ENCODE peak calls at places on chromosomes 7 and 10, in nine cellular contexts. F is A549, K is upper lobe of right lung, M is body of pancreas, I is Panc1, H is esophagus squamous epithelium, B is tibial nerve, U is heart right ventricle, A is neural progenitor cell. J is an unnamed sample.

GRCh38 chr10:13173619-13174018 is 12.3 kb downstream of the MCM10 start:
- DNase-seq in F (no peak), B (no peak), H (no peak), K (no peak), A (no peak), U (no peak), M (no peak), I (no peak), J (no peak)

GRCh38 chr10:130816116-130816901 is 495.2 kb downstream of the TCERG1L start:
- DNase-seq in H (no peak), M (no peak), B (no peak), F (no peak), U (no peak), I (no peak), A (no peak), K (no peak), J (no peak)

GRCh38 chr7:1647961-1648631 is 22.0 kb upstream of the ELFN1 start:
- DNase-seq in I (no peak), A (no peak), F (no peak), K (no peak), U (peak; percentile 81), B (no peak), H (no peak), M (peak; percentile 53), J (no peak)

GRCh38 chr10:89217057-89217990 is 10.2 kb upstream of the CH25H start:
- DNase-seq in M (peak; percentile 46), U (peak; percentile 53), K (no peak), I (peak; percentile 32), B (peak; percentile 35), A (peak; percentile 65), F (peak; percentile 24), H (no peak), J (no peak)

GRCh38 chr10:92124524-92125168 is 166.2 kb downstream of the CPEB3 start:
- DNase-seq in U (peak; percentile 12), H (no peak), I (no peak), B (no peak), A (no peak), F (no peak), K (no peak), M (peak; percentile 70), J (no peak)

GRCh38 chr10:3895045-3895609 is 110.1 kb upstream of the KLF6 start:
- DNase-seq in U (no peak), F (peak; percentile 36), K (no peak), H (no peak), A (no peak), I (no peak), B (no peak), M (no peak), J (no peak)

GRCh38 chr10:24642921-24643678 is 80.6 kb downstream of the ARHGAP21 start:
- DNase-seq in K (no peak), I (peak; percentile 55), H (no peak), F (peak; percentile 62), A (peak; percentile 16), B (no peak), U (peak; percentile 41), M (peak; percentile 22), J (no peak)

GRCh38 chr10:112838784-112839481 is 111.1 kb upstream of the TCF7L2 start:
- DNase-seq in M (no peak), F (no peak), A (peak; percentile 47), K (no peak), H (no peak), I (no peak), U (no peak), B (no peak), J (no peak)

GRCh38 chr7:96021533-96021932 is 249.2 kb downstream of the DYNC1I1 start:
- DNase-seq in B (no peak), I (no peak), F (no peak), U (no peak), H (no peak), M (no peak), K (no peak), A (no peak), J (no peak)

GRCh38 chr7:20064181-20064970 is 152.8 kb downstream of the MACC1 start:
- DNase-seq in K (no peak), U (no peak), B (no peak), I (no peak), H (no peak), A (peak; percentile 38), F (no peak), M (no peak), J (no peak)

GRCh38 chr7:96686305-96686704 is 23.3 kb downstream of the SEM1 start:
- DNase-seq in K (no peak), A (no peak), F (no peak), U (no peak), B (no peak), H (no peak), M (no peak), I (no peak), J (no peak)

GRCh38 chr10:70549351-70549961 is 53.1 kb downstream of the PRF1 start:
- DNase-seq in I (no peak), F (no peak), B (no peak), M (no peak), K (no peak), A (no peak), H (no peak), U (no peak), J (no peak)

GRCh38 chr10:70551491-70551890 is 51.0 kb downstream of the PRF1 start:
- DNase-seq in K (no peak), F (no peak), M (no peak), U (no peak), A (no peak), I (no peak), B (no peak), H (no peak), J (no peak)

GRCh38 chr10:70552585-70552984 is 50.0 kb downstream of the PRF1 start:
- DNase-seq in I (no peak), A (no peak), U (no peak), K (no peak), H (no peak), F (no peak), M (no peak), B (no peak), J (no peak)

GRCh38 chr10:70549962-70550845 is 52.3 kb downstream of the PRF1 start:
- DNase-seq in F (peak; percentile 78), A (peak; percentile 75), B (peak; percentile 56), K (no peak), M (peak; percentile 62), H (no peak), I (peak; percentile 46), U (peak; percentile 67), J (peak; percentile 65)

GRCh38 chr10:70551971-70552422 is 50.5 kb downstream of the PRF1 start:
- DNase-seq in A (no peak), F (no peak), K (peak; percentile 83), H (no peak), I (no peak), B (peak; percentile 21), U (no peak), M (no peak), J (no peak)
- H3K27ac ChIP-seq in A (no peak overlapping the region), F (no peak overlapping the region), K (peak overlapping the region; percentile 42), H (no peak overlapping the region), I (no peak overlapping the region), B (no peak overlapping the region), U (no peak overlapping the region), M (no peak overlapping the region), J (no peak overlapping the region)

GRCh38 chr7:47580811-47581331 is 1.0 kb downstream of the TNS3 start:
- DNase-seq in U (no peak), B (no peak), I (no peak), F (no peak), H (no peak), M (no peak), A (peak; percentile 44), K (no peak), J (no peak)
- H3K27ac ChIP-seq in U (peak overlapping the region; percentile 92), B (peak overlapping the region; percentile 84), I (peak overlapping the region; percentile 100), F (peak overlapping the region; percentile 99), H (peak overlapping the region; percentile 83), M (peak overlapping the region; percentile 79), A (no peak overlapping the region), K (peak overlapping the region; percentile 89), J (peak overlapping the region; percentile 68)

DNA sequence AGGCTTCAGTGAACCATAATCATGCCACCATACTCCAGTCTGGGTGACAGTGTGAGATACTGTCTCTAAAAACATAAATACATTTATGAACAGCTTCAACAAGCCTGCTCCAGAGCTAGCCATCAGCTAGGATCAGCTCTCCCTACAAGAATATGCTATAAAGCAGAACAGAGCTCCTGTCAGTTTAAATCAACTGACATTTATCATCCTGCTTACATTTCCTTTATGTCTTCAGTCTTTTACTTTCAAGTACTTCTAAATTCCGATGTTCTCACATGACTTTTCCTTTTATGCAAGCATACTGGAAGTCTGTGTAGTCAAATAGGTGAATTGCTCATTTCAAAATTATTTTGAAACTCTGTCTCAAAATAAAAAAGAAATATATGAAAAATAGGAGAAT is 64.6 kb downstream of the COA1 start:
- DNase-seq in I (no peak), A (no peak), H (no peak), B (no peak), U (no peak), K (no peak), F (no peak), M (no peak), J (no peak)
- H3K27ac ChIP-seq in I (no peak overlapping the region), A (no peak overlapping the region), H (no peak overlapping the region), B (no peak overlapping the region), U (no peak overlapping the region), K (no peak overlapping the region), F (peak overlapping the region; percentile 65), M (no peak overlapping the region), J (no peak overlapping the region)

GRCh38 chr7:25807212-25807611 is 344.8 kb upstream of the NFE2L3 start:
- DNase-seq in K (no peak), U (no peak), F (no peak), B (no peak), I (no peak), H (no peak), A (no peak), M (no peak), J (no peak)

GRCh38 chr7:25804154-25804553 is 347.8 kb upstream of the NFE2L3 start:
- DNase-seq in H (no peak), K (no peak), U (no peak), M (no peak), F (no peak), A (no peak), I (no peak), B (no peak), J (no peak)

GRCh38 chr7:25803117-25803887 is 348.7 kb upstream of the NFE2L3 start:
- DNase-seq in K (no peak), H (no peak), I (no peak), M (no peak), A (no peak), F (no peak), U (no peak), B (no peak), J (no peak)

GRCh38 chr7:25802473-25802872 is 349.5 kb upstream of the NFE2L3 start:
- DNase-seq in M (no peak), K (no peak), I (no peak), B (no peak), U (no peak), A (no peak), F (no peak), H (no peak), J (no peak)

DNA sequence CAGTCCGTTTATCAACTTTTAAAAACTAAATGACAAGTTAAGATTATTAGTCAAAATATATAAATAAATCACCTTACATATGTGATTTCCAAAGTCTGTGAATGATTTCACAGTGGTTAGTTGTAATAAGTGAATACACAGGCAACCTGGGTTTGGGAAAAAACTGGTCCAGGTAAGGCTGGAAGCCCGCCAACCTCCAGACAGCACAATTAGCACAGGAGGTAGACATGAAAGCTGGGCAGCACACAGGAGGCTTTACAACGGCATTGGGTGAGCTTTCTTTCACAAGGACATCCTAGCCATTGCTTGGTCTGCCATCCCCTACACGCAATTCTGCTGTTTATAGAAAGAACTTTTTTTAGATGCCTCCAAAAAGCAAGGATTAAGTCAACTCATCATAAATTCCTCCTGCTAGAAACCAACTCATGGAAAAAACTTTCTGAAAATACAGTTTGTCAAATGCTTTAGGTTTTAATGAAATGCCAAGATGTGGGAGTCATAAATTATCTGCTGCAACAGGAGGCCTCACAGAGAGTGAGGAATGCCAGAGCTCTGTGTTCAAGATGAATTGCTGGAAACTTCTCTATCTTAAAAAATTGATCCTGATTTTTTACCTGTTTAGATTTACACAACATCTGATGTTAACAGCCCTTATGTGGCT is 346.8 kb upstream of the NFE2L3 start:
- DNase-seq in F (no peak), H (no peak), K (no peak), U (no peak), M (peak; percentile 57), B (no peak), A (no peak), I (no peak), J (peak; percentile 27)
- H3K27ac ChIP-seq in F (no peak overlapping the region), H (peak overlapping the region; percentile 62), K (no peak overlapping the region), U (no peak overlapping the region), M (no peak overlapping the region), B (no peak overlapping the region), A (no peak overlapping the region), I (no peak overlapping the region), J (no peak overlapping the region)

J was measured in breast epithelium.